ENCODE peak calls at places on chromosomes 5 and 9, in eight cellular contexts. I is lower leg skin, Q is IMR-90, J is spleen, E is H1, C is K562, Z is sigmoid colon, Y is endothelial cell of umbilical vein. D is an unnamed sample.
A peak's percentile ranks its signal among the peaks of the same experiment; 100 is the strongest.

GRCh38 chr5:143405747-143406098 is 2.2 kb upstream of the NR3C1 start:
- DNase-seq in I (no peak), Q (no peak), J (no peak), E (no peak), C (no peak), Z (no peak), Y (no peak), D (no peak)

GRCh38 chr5:110817437-110817836 is 78.6 kb downstream of the SLC25A46 start:
- DNase-seq in I (no peak), Q (peak; percentile 55), J (no peak), E (no peak), C (peak; percentile 13), Z (no peak), Y (peak; percentile 5), D (no peak)

GRCh38 chr5:154756203-154756870 is 1.2 kb downstream of the LARP1 start:
- DNase-seq in I (peak; percentile 37), Q (no peak), J (peak; percentile 91), E (no peak), C (peak; percentile 65), Z (peak; percentile 76), Y (peak; percentile 46), D (peak; percentile 33)

GRCh38 chr9:77588319-77588937 is 59.7 kb downstream of the GNA14 start:
- DNase-seq in I (no peak), Q (peak; percentile 89), J (no peak), E (no peak), C (no peak), Z (no peak), Y (peak; percentile 92), D (peak; percentile 72)

GRCh38 chr5:17897776-17898175 is 263.5 kb downstream of the TAF11L14 start:
- DNase-seq in I (peak; percentile 41), Q (no peak), J (no peak), E (no peak), C (no peak), Z (no peak), Y (no peak), D (no peak)

GRCh38 chr5:143887302-143887638 is 75.3 kb downstream of the HMHB1 start:
- DNase-seq in I (no peak), Q (peak; percentile 49), J (no peak), E (no peak), C (no peak), Z (no peak), Y (peak; percentile 40), D (no peak)

GRCh38 chr5:32833621-32834102 is 122.5 kb downstream of the NPR3 start:
- DNase-seq in I (no peak), Q (no peak), J (no peak), E (no peak), C (no peak), Z (no peak), Y (no peak), D (no peak)

GRCh38 chr9:92359380-92360007 is 33.7 kb downstream of the CENPP start:
- DNase-seq in I (no peak), Q (no peak), J (no peak), E (no peak), C (no peak), Z (no peak), Y (no peak), D (no peak)

GRCh38 chr5:158435161-158435616 is 576.2 kb upstream of the CLINT1 start:
- DNase-seq in I (no peak), Q (no peak), J (no peak), E (no peak), C (no peak), Z (no peak), Y (no peak), D (no peak)

GRCh38 chr9:102113191-102113590 is 374.7 kb upstream of the GRIN3A start:
- DNase-seq in I (no peak), Q (no peak), J (no peak), E (no peak), C (no peak), Z (no peak), Y (no peak), D (no peak)

GRCh38 chr9:126611592-126612328 is 2.0 kb upstream of the LMX1B start:
- DNase-seq in I (peak; percentile 42), Q (peak; percentile 40), J (peak; percentile 93), E (peak; percentile 95), C (peak; percentile 84), Z (peak; percentile 75), Y (peak; percentile 46), D (peak; percentile 99)

GRCh38 chr9:69331444-69331843 is 6.4 kb downstream of the ENTREP1 start:
- DNase-seq in I (no peak), Q (no peak), J (no peak), E (no peak), C (no peak), Z (no peak), Y (no peak), D (no peak)

GRCh38 chr5:175920506-175920865 is 47.6 kb downstream of the THOC3 start:
- DNase-seq in I (no peak), Q (no peak), J (no peak), E (no peak), C (peak; percentile 3), Z (no peak), Y (no peak), D (no peak)

GRCh38 chr5:17219006-17219422 is 1.6 kb downstream of the BASP1 start:
- DNase-seq in I (no peak), Q (no peak), J (peak; percentile 84), E (peak; percentile 79), C (no peak), Z (no peak), Y (peak; percentile 61), D (no peak)

DNA sequence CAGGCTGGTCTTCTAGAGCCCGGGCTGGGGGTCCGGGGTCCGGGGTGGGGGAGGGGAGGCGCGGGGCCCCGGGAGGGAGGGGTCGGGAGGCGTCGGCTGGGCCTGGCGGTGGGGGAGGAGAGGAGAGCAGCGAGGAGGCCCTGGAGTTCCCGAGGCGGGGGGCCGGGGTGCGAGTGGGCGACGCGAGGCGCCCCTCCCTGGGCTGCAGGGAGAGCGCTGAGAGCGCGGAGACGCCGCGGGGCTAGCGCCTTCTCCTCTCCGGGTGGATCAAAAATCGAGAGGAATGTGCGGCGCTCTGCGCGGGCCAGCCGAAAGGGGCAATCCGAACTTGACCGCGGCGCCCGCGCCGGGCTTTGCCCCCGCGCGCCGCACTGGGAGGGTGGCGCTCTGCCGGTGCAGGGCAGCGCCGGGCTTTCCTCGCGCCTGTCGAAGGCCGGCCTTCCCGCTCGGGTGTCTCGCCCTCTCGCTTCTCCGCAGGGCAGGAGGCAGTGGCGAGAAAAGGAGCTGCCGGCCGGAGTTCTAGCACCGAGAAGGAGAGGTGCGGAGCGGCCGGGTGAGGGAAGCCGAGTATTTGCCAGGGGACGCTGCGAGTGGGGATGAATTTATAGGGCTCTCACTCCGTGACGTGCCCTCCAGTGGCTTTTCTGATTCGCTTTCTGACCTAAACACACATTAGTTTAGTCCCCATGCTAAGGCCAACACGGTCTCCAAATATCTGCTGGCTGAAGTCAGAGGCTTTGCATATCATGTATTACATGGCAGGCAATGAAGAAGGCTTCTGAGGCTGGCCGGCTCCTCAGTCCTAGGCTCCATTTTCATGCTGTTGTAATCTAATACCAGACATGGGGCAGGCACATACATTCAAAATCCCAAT is at the start of gene GDNF:
- DNase-seq in I (no peak), Q (peak; percentile 77), J (no peak), E (peak; percentile 76), C (no peak), Z (peak; percentile 91), Y (peak; percentile 22), D (no peak)
- TF ChIP-seq POLR2A in I (no peak), Q (peak; percentile 88), J (no peak), E (no peak), C (no peak), Z (peak; percentile 82), Y (no peak), D (peak; percentile 13)

DNA sequence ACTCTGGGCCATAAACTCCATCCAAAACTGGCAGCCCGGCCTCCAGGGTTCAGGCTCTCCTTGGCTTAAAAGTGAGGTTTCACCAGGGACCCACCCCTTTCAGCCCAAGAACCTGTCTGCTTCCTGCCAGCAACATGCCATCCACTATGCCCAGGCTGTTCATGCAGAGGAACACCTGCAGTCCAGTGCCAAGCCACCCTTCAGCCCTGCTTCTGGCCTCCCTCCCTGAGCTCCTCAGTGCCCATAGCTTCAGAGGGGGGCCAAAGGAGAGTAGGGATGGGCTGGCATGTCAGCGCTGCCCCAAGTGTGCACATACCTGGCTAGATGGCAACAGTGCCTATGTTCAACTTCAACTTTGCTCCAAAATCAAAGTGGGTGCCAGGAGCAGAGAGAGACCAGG is 166.9 kb upstream of the MRPS30 start:
- DNase-seq in I (no peak), Q (no peak), J (peak; percentile 36), E (no peak), C (no peak), Z (no peak), Y (no peak), D (no peak)
- TF ChIP-seq POLR2A in I (no peak), Q (no peak), J (no peak), E (no peak), C (no peak), Z (no peak), Y (no peak), D (no peak)

GRCh38 chr9:124427281-124427680 is 12.0 kb upstream of the PSMB7 start:
- DNase-seq in I (no peak), Q (no peak), J (no peak), E (no peak), C (no peak), Z (peak; percentile 22), Y (no peak), D (no peak)
- TF ChIP-seq POLR2A in I (no peak), Q (no peak), J (no peak), E (no peak), C (no peak), Z (no peak), Y (no peak), D (no peak)

GRCh38 chr5:100863736-100864135 is 39.3 kb downstream of the ST8SIA4 start:
- DNase-seq in I (no peak), Q (no peak), J (no peak), E (no peak), C (no peak), Z (no peak), Y (no peak), D (no peak)
- TF ChIP-seq POLR2A in I (no peak), Q (no peak), J (no peak), E (no peak), C (no peak), Z (no peak), Y (no peak), D (no peak)

GRCh38 chr9:100072805-100073204 is 26.0 kb downstream of the ERP44 start:
- DNase-seq in I (no peak), Q (no peak), J (no peak), E (no peak), C (no peak), Z (no peak), Y (no peak), D (no peak)
- TF ChIP-seq POLR2A in I (no peak), Q (no peak), J (no peak), E (no peak), C (no peak), Z (no peak), Y (no peak), D (no peak)

D was measured in H54.